ENCODE peak calls at places on chromosomes 1 and 21, in ten cellular contexts. U is heart right ventricle; T is effector memory CD4-positive, alpha-beta T cell; F is uterus; S is esophagus squamous epithelium; C is suprapubic skin; P is IMR-90; Y is hepatocyte; A is pancreas; X is small intestine. Q is an unnamed sample.

GRCh38 chr1:98053471-98054366 is 132.9 kb upstream of the DPYD start:
- DNase-seq in U (peak; percentile 65), T (peak; percentile 25), F (no peak), S (no peak), C (no peak), P (peak; percentile 65), Y (peak; percentile 86), A (peak; percentile 52), X (peak; percentile 55), Q (no peak)

GRCh38 chr1:64680601-64681000 is 64.3 kb upstream of the RAVER2 start:
- DNase-seq in U (no peak), T (no peak), F (no peak), S (no peak), C (no peak), P (no peak), Y (no peak), A (no peak), X (no peak), Q (no peak)

GRCh38 chr1:217343907-217344306 is 287.0 kb downstream of the GPATCH2 start:
- DNase-seq in U (no peak), T (no peak), F (no peak), S (no peak), C (no peak), P (no peak), Y (no peak), A (peak; percentile 9), X (no peak), Q (no peak)

GRCh38 chr1:20087668-20088067 is 17.7 kb downstream of the PLA2G5 start:
- DNase-seq in U (no peak), T (no peak), F (no peak), S (no peak), C (no peak), P (no peak), Y (no peak), A (no peak), X (no peak), Q (no peak)

GRCh38 chr1:220698607-220699016 is 8.4 kb downstream of the C1orf115 start:
- DNase-seq in U (no peak), T (no peak), F (no peak), S (no peak), C (no peak), P (no peak), Y (no peak), A (no peak), X (no peak), Q (peak; percentile 47)

GRCh38 chr1:215402147-215402546 is 165.0 kb upstream of the KCTD3 start:
- DNase-seq in U (no peak), T (no peak), F (no peak), S (no peak), C (no peak), P (no peak), Y (no peak), A (no peak), X (no peak), Q (no peak)

GRCh38 chr1:224213438-224214119 is 30.5 kb downstream of the DEGS1 start:
- DNase-seq in U (no peak), T (no peak), F (no peak), S (no peak), C (no peak), P (no peak), Y (peak; percentile 52), A (no peak), X (peak; percentile 81), Q (no peak)

GRCh38 chr1:1538334-1538733 is 2.1 kb downstream of the TMEM240 start:
- DNase-seq in U (no peak), T (no peak), F (no peak), S (no peak), C (no peak), P (no peak), Y (no peak), A (no peak), X (no peak), Q (no peak)

GRCh38 chr21:46092811-46093667 is 4.9 kb upstream of the COL6A2 start:
- DNase-seq in U (no peak), T (no peak), F (peak; percentile 78), S (no peak), C (no peak), P (no peak), Y (peak; percentile 12), A (no peak), X (no peak), Q (peak; percentile 54)

GRCh38 chr1:93635614-93636543 is 45.8 kb downstream of the BCAR3 start:
- DNase-seq in U (peak; percentile 33), T (no peak), F (no peak), S (no peak), C (no peak), P (no peak), Y (no peak), A (no peak), X (no peak), Q (peak; percentile 58)

GRCh38 chr1:72845342-72845741 is 563.0 kb upstream of the NEGR1 start:
- DNase-seq in U (no peak), T (no peak), F (no peak), S (no peak), C (no peak), P (no peak), Y (peak; percentile 26), A (no peak), X (no peak), Q (no peak)

GRCh38 chr1:181936269-181936668 is 125.2 kb downstream of the ZNF648 start:
- DNase-seq in U (no peak), T (no peak), F (no peak), S (no peak), C (no peak), P (no peak), Y (no peak), A (no peak), X (no peak), Q (no peak)

GRCh38 chr1:9115656-9116205 is 13.2 kb downstream of the GPR157 start:
- DNase-seq in U (no peak), T (no peak), F (no peak), S (no peak), C (no peak), P (peak; percentile 13), Y (peak; percentile 36), A (no peak), X (peak; percentile 42), Q (no peak)

GRCh38 chr1:9111357-9111691 is 17.6 kb downstream of the GPR157 start:
- DNase-seq in U (no peak), T (no peak), F (peak; percentile 21), S (no peak), C (no peak), P (no peak), Y (no peak), A (no peak), X (no peak), Q (no peak)

GRCh38 chr1:9110669-9111356 is 18.1 kb downstream of the GPR157 start:
- DNase-seq in U (peak; percentile 89), T (peak; percentile 68), F (peak; percentile 92), S (peak; percentile 26), C (peak; percentile 93), P (peak; percentile 87), Y (peak; percentile 93), A (peak; percentile 93), X (peak; percentile 71), Q (peak; percentile 93)

GRCh38 chr1:9111957-9112356 is 16.9 kb downstream of the GPR157 start:
- DNase-seq in U (no peak), T (no peak), F (peak; percentile 11), S (no peak), C (no peak), P (no peak), Y (no peak), A (no peak), X (no peak), Q (no peak)

DNA sequence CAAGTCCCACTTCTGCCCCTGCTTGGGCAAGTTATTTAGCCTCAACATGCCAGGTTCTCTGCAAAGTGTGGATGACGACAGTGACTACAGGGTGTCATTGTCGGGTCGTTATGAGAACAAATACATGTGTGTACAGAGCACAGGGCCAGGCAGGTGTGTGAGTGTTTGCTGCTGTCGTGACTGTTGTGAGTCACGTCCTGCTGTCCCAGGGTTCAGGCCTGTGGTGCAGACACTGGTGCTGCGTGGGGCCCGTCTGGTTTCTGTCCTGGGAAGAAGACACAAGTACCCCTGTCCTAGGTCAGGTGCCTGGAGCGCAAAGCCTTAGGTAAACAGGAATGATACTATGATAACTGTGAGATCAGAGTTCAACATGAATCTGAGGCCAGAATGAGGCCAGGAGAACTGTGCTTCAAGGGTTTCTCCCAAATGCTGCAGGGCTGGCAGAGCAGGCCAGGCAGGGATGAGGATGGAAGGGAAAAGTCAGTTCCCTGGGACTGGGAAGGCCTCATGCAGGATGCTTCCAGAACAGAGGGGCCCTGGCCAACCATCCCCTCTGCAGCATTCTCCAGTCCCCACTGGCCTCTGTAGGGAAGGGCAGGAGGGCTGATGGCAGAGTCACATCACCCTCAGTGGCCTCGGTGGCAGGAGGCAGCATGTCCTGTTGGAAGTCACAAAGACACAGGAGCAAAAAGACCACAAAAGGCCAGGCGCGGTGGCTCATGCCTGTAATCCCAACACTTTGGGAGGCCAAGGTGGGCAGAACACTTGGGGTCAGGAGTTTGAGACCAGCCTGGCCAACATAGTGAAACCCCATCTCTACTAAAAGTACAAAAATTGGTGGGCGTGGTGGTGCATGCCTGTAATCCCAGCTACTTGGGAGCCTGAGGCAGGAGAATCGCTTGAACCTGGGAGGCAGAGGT is 15.7 kb downstream of the GPR157 start:
- DNase-seq in U (no peak), T (no peak), F (no peak), S (no peak), C (no peak), P (peak; percentile 6), Y (peak; percentile 79), A (no peak), X (peak; percentile 66), Q (no peak)
- H3K27ac ChIP-seq in U (no peak overlapping the region), T (no peak overlapping the region), F (no peak overlapping the region), S (peak overlapping the region; percentile 85), C (no peak overlapping the region), P (no peak overlapping the region), Y (peak overlapping the region; percentile 98), A (no peak overlapping the region), X (no peak overlapping the region), Q (no peak overlapping the region)

GRCh38 chr1:7629465-7630195 is 141.5 kb upstream of the VAMP3 start:
- DNase-seq in U (no peak), T (no peak), F (no peak), S (no peak), C (no peak), P (no peak), Y (no peak), A (no peak), X (no peak), Q (no peak)
- H3K27me3 ChIP-seq in U (no peaks in the 10 kb centered on the region), T (peaks cover 3% of the 10 kb centered on the region), F (no peaks in the 10 kb centered on the region), S (no peaks in the 10 kb centered on the region), C (peaks cover 53% of the 10 kb centered on the region), P (peaks cover 71% of the 10 kb centered on the region), Y (peaks cover 23% of the 10 kb centered on the region), A (no peaks in the 10 kb centered on the region), X (peaks cover 5% of the 10 kb centered on the region), Q (no peaks in the 10 kb centered on the region)

GRCh38 chr1:89721351-89721750 is 88.4 kb downstream of the LRRC8C start:
- DNase-seq in U (no peak), T (no peak), F (no peak), S (no peak), C (no peak), P (peak; percentile 57), Y (no peak), A (no peak), X (peak; percentile 22), Q (no peak)
- H3K4me1 ChIP-seq in U (peaks cover 78% of the 10 kb centered on the region), T (peaks cover 19% of the 10 kb centered on the region), F (no peaks in the 10 kb centered on the region), S (peaks cover 10% of the 10 kb centered on the region), C (peaks cover 13% of the 10 kb centered on the region), P (peaks cover 14% of the 10 kb centered on the region), Y (peaks cover 10% of the 10 kb centered on the region), A (no peaks in the 10 kb centered on the region), X (no peaks in the 10 kb centered on the region), Q (peaks cover 53% of the 10 kb centered on the region)

DNA sequence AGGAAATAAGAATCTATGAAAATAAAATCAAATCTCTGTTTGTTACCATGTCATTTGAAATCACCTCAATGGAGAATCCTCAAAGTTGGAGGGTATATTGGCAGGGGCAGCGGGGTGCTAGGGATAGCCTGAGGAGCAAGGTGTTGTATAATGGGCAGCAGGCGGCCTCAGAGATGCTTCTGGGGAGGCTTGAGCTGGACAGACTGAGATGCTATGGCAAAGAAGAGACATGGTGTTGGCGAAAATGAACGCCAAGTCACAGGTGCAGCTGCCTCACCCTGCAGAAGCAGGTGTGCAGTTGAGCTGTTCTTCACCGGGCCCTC is 3.1 kb upstream of the SLC1A7 start:
- DNase-seq in U (no peak), T (no peak), F (no peak), S (no peak), C (no peak), P (no peak), Y (no peak), A (no peak), X (no peak), Q (no peak)
- H3K27ac ChIP-seq in U (peak overlapping the region; percentile 53), T (no peak overlapping the region), F (peak overlapping the region; percentile 87), S (peak overlapping the region; percentile 44), C (peak overlapping the region; percentile 39), P (peak overlapping the region; percentile 94), Y (peak overlapping the region; percentile 95), A (peak overlapping the region; percentile 97), X (peak overlapping the region; percentile 97), Q (no peak overlapping the region)